ENCODE peak calls at places on chromosomes 5 and 9, in nine cellular contexts. A, L, B, U, C, R, Z, H and F are unnamed samples.

GRCh38 chr9:102499468-102499867 is 495.7 kb upstream of the CYLC2 start:
- DNase-seq in A (no peak), L (no peak), B (no peak), U (no peak), C (peak; percentile 51), R (peak; percentile 19), Z (no peak), H (no peak), F (peak; percentile 13)

GRCh38 chr5:84383816-84384603 is 670 bp downstream of the EDIL3 start:
- DNase-seq in A (peak; percentile 91), L (no peak), B (no peak), U (peak; percentile 75), C (peak; percentile 40), R (peak; percentile 10), Z (peak; percentile 73), H (no peak), F (no peak)

GRCh38 chr5:6900828-6901227 is 187.6 kb downstream of the TENT4A start:
- DNase-seq in A (no peak), L (no peak), B (no peak), U (no peak), C (no peak), R (no peak), Z (no peak), H (peak; percentile 81), F (no peak)

GRCh38 chr9:86277072-86277471 is 5.3 kb downstream of the ISCA1 start:
- DNase-seq in A (no peak), L (no peak), B (no peak), U (no peak), C (no peak), R (no peak), Z (no peak), H (no peak), F (no peak)

GRCh38 chr5:149817539-149817938 is 87.4 kb downstream of the PPARGC1B start:
- DNase-seq in A (no peak), L (no peak), B (no peak), U (no peak), C (no peak), R (no peak), Z (no peak), H (no peak), F (no peak)

GRCh38 chr9:110217656-110218099 is 9.7 kb upstream of the C9orf152 start:
- DNase-seq in A (no peak), L (no peak), B (peak; percentile 8), U (no peak), C (peak; percentile 40), R (peak; percentile 37), Z (peak; percentile 75), H (no peak), F (peak; percentile 13)

GRCh38 chr5:40679071-40679997 is at the start of gene PTGER4:
- DNase-seq in A (peak; percentile 96), L (peak; percentile 83), B (peak; percentile 65), U (peak; percentile 53), C (peak; percentile 84), R (peak; percentile 89), Z (peak; percentile 80), H (peak; percentile 96), F (peak; percentile 68)

GRCh38 chr9:12723409-12724028 is 30.3 kb downstream of the TYRP1 start:
- DNase-seq in A (no peak), L (no peak), B (no peak), U (no peak), C (no peak), R (no peak), Z (peak; percentile 65), H (no peak), F (no peak)

GRCh38 chr9:127194881-127195713 is 69.5 kb upstream of the GARNL3 start:
- DNase-seq in A (peak; percentile 78), L (no peak), B (no peak), U (no peak), C (no peak), R (no peak), Z (no peak), H (no peak), F (no peak)

GRCh38 chr9:134166374-134166773 is 2.0 kb upstream of the RNU6ATAC start:
- DNase-seq in A (no peak), L (no peak), B (no peak), U (no peak), C (no peak), R (no peak), Z (no peak), H (no peak), F (no peak)

GRCh38 chr5:146860213-146860891 is 18.2 kb downstream of the PPP2R2B start:
- DNase-seq in A (no peak), L (no peak), B (no peak), U (no peak), C (no peak), R (no peak), Z (no peak), H (no peak), F (peak; percentile 91)

GRCh38 chr9:22114956-22115355 is 105.9 kb upstream of the CDKN2B start:
- DNase-seq in A (no peak), L (no peak), B (no peak), U (no peak), C (no peak), R (no peak), Z (no peak), H (no peak), F (no peak)

GRCh38 chr5:100518377-100518776 is 16.8 kb upstream of the FAM174A start:
- DNase-seq in A (peak; percentile 55), L (no peak), B (no peak), U (no peak), C (no peak), R (no peak), Z (no peak), H (no peak), F (no peak)
- TF ChIP-seq CTCF in A (peak; percentile 57), L (no peak), B (no peak), U (no peak), C (no peak), R (no peak), Z (no peak), H (no peak), F (peak; percentile 8)

GRCh38 chr9:130327070-130327780 is 61.7 kb downstream of the HMCN2 start:
- DNase-seq in A (peak; percentile 93), L (no peak), B (no peak), U (no peak), C (no peak), R (no peak), Z (no peak), H (no peak), F (no peak)
- TF ChIP-seq CTCF in A (peak; percentile 82), L (no peak), B (peak; percentile 39), U (no peak), C (peak; percentile 57), R (no peak), Z (peak; percentile 30), H (no peak), F (peak; percentile 52)

GRCh38 chr5:90161399-90161798 is 248.2 kb downstream of the CETN3 start:
- DNase-seq in A (peak; percentile 85), L (no peak), B (no peak), U (peak; percentile 7), C (peak; percentile 81), R (peak; percentile 54), Z (peak; percentile 76), H (peak; percentile 33), F (no peak)
- TF ChIP-seq CTCF in A (peak; percentile 74), L (no peak), B (peak; percentile 28), U (no peak), C (peak; percentile 69), R (peak; percentile 9), Z (peak; percentile 42), H (no peak), F (peak; percentile 47)

GRCh38 chr9:114504341-114505186 is 709 bp downstream of the WHRN start:
- DNase-seq in A (peak; percentile 88), L (peak; percentile 48), B (no peak), U (peak; percentile 44), C (peak; percentile 6), R (peak; percentile 68), Z (no peak), H (peak; percentile 44), F (peak; percentile 43)
- TF ChIP-seq CTCF in A (peak; percentile 81), L (no peak), B (peak; percentile 34), U (peak; percentile 28), C (peak; percentile 53), R (peak; percentile 33), Z (peak; percentile 8), H (peak; percentile 37), F (peak; percentile 81)

DNA sequence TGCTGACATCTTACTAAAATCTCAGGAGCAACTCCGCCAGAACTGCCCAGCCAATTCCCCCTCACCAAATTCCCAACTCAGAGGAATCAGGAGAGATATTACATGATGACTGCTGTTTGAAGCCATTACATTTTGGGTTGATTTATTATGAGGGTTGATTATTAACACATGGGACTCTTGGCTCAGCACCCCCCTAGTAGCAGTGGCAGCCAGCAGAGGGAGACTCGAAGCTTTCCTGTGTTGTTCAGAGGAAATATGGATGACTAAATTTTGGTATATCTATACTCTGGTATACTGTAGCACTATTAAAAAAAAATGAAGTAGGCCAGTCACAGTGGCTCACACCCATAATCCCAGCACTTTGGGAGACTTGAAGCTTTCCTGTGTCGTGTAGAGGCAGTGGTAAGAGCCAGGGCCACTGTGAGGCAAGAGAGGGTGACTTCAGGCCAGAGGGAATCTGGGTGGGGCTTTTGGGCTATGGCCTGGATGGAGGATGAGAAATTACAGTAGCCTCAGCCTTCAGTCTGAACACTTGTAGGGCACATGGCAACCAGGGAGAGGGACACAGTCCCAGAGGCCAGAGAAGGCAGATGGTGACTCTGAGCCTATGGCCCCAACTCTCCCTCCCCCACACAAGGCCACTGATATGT is 111.4 kb downstream of the LHX2 start:
- DNase-seq in A (no peak), L (no peak), B (no peak), U (no peak), C (no peak), R (no peak), Z (peak; percentile 70), H (no peak), F (no peak)
- TF ChIP-seq CTCF in A (peak; percentile 66), L (no peak), B (peak; percentile 59), U (no peak), C (peak; percentile 71), R (no peak), Z (peak; percentile 59), H (no peak), F (peak; percentile 71)

DNA sequence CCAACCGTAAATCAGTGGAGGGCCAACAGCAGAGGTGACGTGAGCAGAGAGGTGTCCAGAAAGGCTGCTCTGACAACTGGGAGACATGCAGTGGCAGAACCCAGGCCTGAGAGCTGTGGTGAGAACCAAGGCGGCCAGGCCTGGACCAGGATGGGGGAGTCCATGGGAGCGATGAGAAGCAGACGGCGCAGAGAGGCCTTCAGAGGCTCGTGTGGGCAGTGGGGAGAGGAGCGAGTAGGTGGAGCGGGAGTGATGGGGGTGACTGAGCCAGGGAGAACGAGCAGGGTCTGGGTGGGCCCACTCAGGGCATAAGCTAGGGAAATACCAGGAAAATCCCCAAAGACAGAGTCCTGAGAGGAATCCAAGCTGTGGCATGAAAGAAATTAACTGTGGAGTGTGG is 7.9 kb upstream of the IL3 start:
- DNase-seq in A (no peak), L (no peak), B (no peak), U (no peak), C (no peak), R (peak; percentile 1), Z (no peak), H (no peak), F (no peak)
- TF ChIP-seq CTCF in A (no peak), L (no peak), B (no peak), U (no peak), C (no peak), R (no peak), Z (no peak), H (no peak), F (no peak)